ENCODE peak calls at places on chromosomes 11 and 22, in five cellular contexts. Q, N, H, O and U are unnamed samples.
A peak's percentile ranks its signal among the peaks of the same experiment; 100 is the strongest.

GRCh38 chr11:103367650-103368049 is 258.4 kb downstream of the DYNC2H1 start:
- DNase-seq in Q (no peak), N (no peak), H (no peak), O (no peak), U (no peak)

GRCh38 chr22:44245867-44246266 is 65.1 kb downstream of the PARVG start:
- DNase-seq in Q (no peak), N (no peak), H (no peak), O (no peak), U (no peak)

GRCh38 chr22:29342577-29343312 is 27.2 kb upstream of the RASL10A start:
- DNase-seq in Q (no peak), N (no peak), H (no peak), O (no peak), U (no peak)

GRCh38 chr11:118281284-118281683 is 17.2 kb upstream of the MPZL2 start:
- DNase-seq in Q (no peak), N (no peak), H (no peak), O (no peak), U (no peak)

GRCh38 chr11:94059065-94059464 is 37.9 kb downstream of the HEPHL1 start:
- DNase-seq in Q (no peak), N (no peak), H (no peak), O (no peak), U (no peak)

GRCh38 chr22:37967147-37967546 is 13.6 kb downstream of the POLR2F start:
- DNase-seq in Q (no peak), N (no peak), H (no peak), O (no peak), U (no peak)

GRCh38 chr22:50011447-50012200 is 941 bp downstream of the IL17REL start:
- DNase-seq in Q (no peak), N (no peak), H (no peak), O (peak; percentile 52), U (no peak)

GRCh38 chr11:43944761-43945311 is 2.4 kb downstream of the C11orf96 start:
- DNase-seq in Q (peak; percentile 77), N (no peak), H (peak; percentile 85), O (peak; percentile 87), U (no peak)

GRCh38 chr11:95688501-95689222 is 100.9 kb downstream of the FAM76B start:
- DNase-seq in Q (peak; percentile 48), N (no peak), H (no peak), O (no peak), U (no peak)

GRCh38 chr11:81005595-81005994 is 1564.8 kb upstream of the TENM4 start:
- DNase-seq in Q (no peak), N (no peak), H (no peak), O (no peak), U (peak; percentile 79)

GRCh38 chr11:57779275-57779674 is 17.7 kb downstream of the CTNND1 start:
- DNase-seq in Q (no peak), N (no peak), H (no peak), O (no peak), U (no peak)

GRCh38 chr11:76380161-76380976 is 563 bp downstream of the THAP12 start:
- DNase-seq in Q (peak; percentile 59), N (no peak), H (peak; percentile 58), O (no peak), U (peak; percentile 57)

GRCh38 chr11:127789887-127790286 is 789.3 kb upstream of the KIRREL3 start:
- DNase-seq in Q (no peak), N (peak; percentile 26), H (peak; percentile 66), O (no peak), U (peak; percentile 18)

GRCh38 chr11:2466069-2466801 is 21.4 kb downstream of the KCNQ1 start:
- DNase-seq in Q (no peak), N (no peak), H (no peak), O (no peak), U (no peak)

GRCh38 chr11:9160166-9160565 is 68.8 kb upstream of the SCUBE2 start:
- DNase-seq in Q (no peak), N (no peak), H (no peak), O (no peak), U (no peak)

GRCh38 chr11:2914475-2915195 is 14.6 kb downstream of the PHLDA2 start:
- DNase-seq in Q (no peak), N (peak; percentile 32), H (no peak), O (peak; percentile 54), U (no peak)

GRCh38 chr11:99489561-99489960 is 468.8 kb downstream of the CNTN5 start:
- DNase-seq in Q (no peak), N (no peak), H (no peak), O (no peak), U (no peak)

GRCh38 chr11:68279676-68280075 is 7.9 kb upstream of the C11orf24 start:
- DNase-seq in Q (no peak), N (no peak), H (no peak), O (no peak), U (no peak)

GRCh38 chr11:126394036-126394435 is 38.5 kb downstream of the ST3GAL4 start:
- DNase-seq in Q (no peak), N (no peak), H (no peak), O (no peak), U (no peak)